ENCODE peak calls at places on chromosomes 4 and X, in seven cellular contexts. H, P, G, U, J, M and T are unnamed samples.

GRCh38 chrX:69163936-69164741 is 1.1 kb downstream of the PJA1 start:
- DNase-seq in M (peak; percentile 10), G (no peak), H (peak; percentile 37), P (peak; percentile 27), U (no peak), J (no peak), T (peak; percentile 82)

GRCh38 chrX:77442728-77443127 is 4.5 kb upstream of the FGF16 start:
- DNase-seq in M (no peak), U (peak; percentile 34), P (no peak), J (no peak), G (no peak), H (no peak), T (no peak)

GRCh38 chrX:149717803-149718202 is 5.9 kb downstream of the MAGEA11 start:
- DNase-seq in U (no peak), H (no peak), J (no peak), P (peak; percentile 52), G (no peak), M (no peak), T (no peak)

GRCh38 chr4:71050809-71051208 is 57.4 kb downstream of the DCK start:
- DNase-seq in M (no peak), P (no peak), H (no peak), U (no peak), J (no peak), G (no peak), T (no peak)

GRCh38 chr4:154623995-154624394 is 11.5 kb upstream of the FGG start:
- DNase-seq in J (no peak), H (no peak), U (no peak), P (no peak), M (no peak), G (no peak), T (no peak)

GRCh38 chrX:143869018-143869417 is 14.9 kb upstream of the UBE2NL start:
- DNase-seq in H (no peak), G (no peak), M (no peak), J (no peak), U (no peak), P (no peak), T (no peak)

GRCh38 chr4:102606261-102606660 is 105.1 kb downstream of the NFKB1 start:
- DNase-seq in P (no peak), M (no peak), G (no peak), J (no peak), H (no peak), U (no peak), T (no peak)

GRCh38 chr4:86296865-86297264 is 63.0 kb downstream of the MAPK10 start:
- DNase-seq in M (no peak), G (no peak), U (no peak), J (no peak), H (no peak), P (no peak), T (no peak)

GRCh38 chrX:69153060-69153730 is 12.1 kb downstream of the PJA1 start:
- DNase-seq in M (peak; percentile 22), H (peak; percentile 25), P (no peak), U (no peak), G (peak; percentile 68), J (no peak), T (peak; percentile 66)

GRCh38 chr4:76687730-76688441 is 210.1 kb downstream of the SOWAHB start:
- DNase-seq in J (no peak), G (no peak), H (no peak), M (no peak), P (no peak), U (no peak), T (no peak)
- H3K4me3 ChIP-seq in J (no peak overlapping the region), G (no peak overlapping the region), H (no peak overlapping the region), M (no peak overlapping the region), P (no peak overlapping the region), U (no peak overlapping the region), T (no peak overlapping the region)

GRCh38 chrX:154458116-154458953 is at the start of gene PLXNA3:
- DNase-seq in M (no peak), U (no peak), G (no peak), H (peak; percentile 55), P (peak; percentile 53), J (peak; percentile 62), T (peak; percentile 87)
- TF ChIP-seq POLR2A in M (peak; percentile 86), U (peak; percentile 71), G (no peak), H (peak; percentile 40), P (no peak), J (peak; percentile 14), T (no peak)

GRCh38 chr4:139691-140090 is 15.4 kb downstream of the ZNF718 start:
- DNase-seq in P (no peak), J (no peak), M (no peak), G (no peak), H (no peak), U (no peak), T (no peak)
- H3K9me3 ChIP-seq in P (peaks cover 80% of the 10 kb centered on the region), J (peaks cover 88% of the 10 kb centered on the region), M (no peaks in the 10 kb centered on the region), G (peaks cover 4% of the 10 kb centered on the region), H (peaks cover 33% of the 10 kb centered on the region), U (peaks cover 71% of the 10 kb centered on the region), T (peaks cover 98% of the 10 kb centered on the region)

GRCh38 chrX:139647597-139647996 is 60.4 kb downstream of the MCF2 start:
- DNase-seq in U (no peak), P (no peak), M (no peak), J (no peak), H (no peak), G (no peak), T (no peak)

GRCh38 chrX:139639253-139639652 is 68.7 kb downstream of the MCF2 start:
- DNase-seq in J (no peak), G (no peak), P (no peak), H (peak; percentile 21), U (no peak), M (no peak), T (no peak)

GRCh38 chrX:139640259-139640658 is 67.7 kb downstream of the MCF2 start:
- DNase-seq in U (no peak), M (no peak), P (no peak), H (no peak), G (no peak), J (no peak), T (no peak)

GRCh38 chrX:139642241-139642927 is 65.6 kb downstream of the MCF2 start:
- DNase-seq in U (no peak), P (no peak), J (no peak), G (no peak), M (no peak), H (no peak), T (no peak)
- H3K4me3 ChIP-seq in U (no peak overlapping the region), P (no peak overlapping the region), J (no peak overlapping the region), G (no peak overlapping the region), M (no peak overlapping the region), H (no peak overlapping the region), T (no peak overlapping the region)

DNA sequence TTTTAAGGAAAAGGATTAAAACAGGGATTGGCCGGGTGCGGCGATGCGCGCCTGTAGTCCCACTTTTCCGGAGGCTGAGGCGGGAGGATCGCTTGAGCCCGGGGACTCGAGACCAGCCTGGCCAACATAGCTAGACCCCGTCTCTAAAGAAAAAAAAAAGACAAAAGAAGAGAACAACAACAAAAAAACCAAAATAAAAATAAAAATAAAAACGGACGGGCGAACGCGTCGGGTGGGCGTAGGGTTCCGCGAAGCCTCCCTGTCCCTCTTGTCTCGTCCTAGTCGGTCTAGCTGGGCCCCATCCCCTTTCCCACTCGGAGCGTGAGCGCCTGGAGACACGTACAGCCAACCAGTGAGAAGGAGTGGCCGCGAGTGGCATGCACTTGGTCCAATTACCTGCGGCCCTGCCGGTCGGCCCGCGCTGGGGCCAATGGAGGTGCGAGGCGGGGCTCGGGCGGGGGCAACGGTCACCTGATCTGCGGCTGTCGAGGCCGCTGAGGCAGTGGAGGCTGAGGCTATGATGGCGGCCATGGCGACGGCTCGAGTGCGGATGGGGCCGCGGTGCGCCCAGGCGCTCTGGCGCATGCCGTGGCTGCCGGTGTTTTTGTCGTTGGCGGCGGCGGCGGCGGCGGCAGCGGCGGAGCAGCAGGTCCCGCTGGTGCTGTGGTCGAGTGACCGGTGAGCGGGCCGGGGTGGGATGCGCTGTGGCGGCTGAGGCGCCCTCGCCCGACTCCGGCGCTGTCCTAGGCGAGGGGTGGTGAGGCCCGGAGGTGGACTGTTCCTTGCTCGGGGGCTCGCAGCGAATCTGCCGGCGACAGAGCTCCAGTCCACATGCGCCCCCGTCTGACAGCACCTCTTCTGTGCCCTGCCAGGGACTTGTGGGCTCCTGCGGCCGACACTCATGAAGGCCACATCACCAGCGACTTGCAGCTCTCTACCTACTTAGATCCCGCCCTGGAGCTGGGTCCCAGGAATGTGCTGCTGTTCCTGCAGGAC is at the start of gene ATP6AP1:
- DNase-seq in J (peak; percentile 96), H (peak; percentile 89), G (peak; percentile 97), U (peak; percentile 97), P (peak; percentile 93), M (peak; percentile 86), T (peak; percentile 94)
- TF ChIP-seq POLR2A in J (peak; percentile 70), H (peak; percentile 44), G (no peak), U (peak; percentile 79), P (peak; percentile 74), M (peak; percentile 84), T (peak; percentile 51)

GRCh38 chr4:38769441-38770210 is 13.2 kb downstream of the TLR10 start:
- DNase-seq in G (no peak), U (no peak), M (no peak), P (no peak), J (no peak), H (no peak), T (no peak)
- H3K9me3 ChIP-seq in G (no peaks in the 10 kb centered on the region), U (no peaks in the 10 kb centered on the region), M (no peaks in the 10 kb centered on the region), P (no peaks in the 10 kb centered on the region), J (no peaks in the 10 kb centered on the region), H (no peaks in the 10 kb centered on the region), T (peaks cover 6% of the 10 kb centered on the region)

GRCh38 chrX:154093965-154094364 is 3.6 kb downstream of the MECP2 start:
- DNase-seq in G (no peak), J (no peak), M (no peak), P (no peak), H (no peak), U (no peak), T (no peak)
- H3K4me3 ChIP-seq in G (peak overlapping the region; percentile 8), J (no peak overlapping the region), M (no peak overlapping the region), P (no peak overlapping the region), H (no peak overlapping the region), U (no peak overlapping the region), T (no peak overlapping the region)